ENCODE peak calls at places on chromosomes 7 and 10, in six cellular contexts. X is GM19239, B is HEK293T, M is neuronal stem cell, Z is neural crest cell, E is NCI-H82. U is an unnamed sample.

GRCh38 chr10:5832946-5833345 is 19.7 kb upstream of the GDI2 start:
- DNase-seq in E (no peak), X (no peak), M (no peak), B (no peak), Z (no peak), U (no peak)

GRCh38 chr10:91220194-91220953 is at the start of gene PCGF5:
- DNase-seq in B (peak), E (peak), Z (peak), X (peak), M (peak), U (peak)

GRCh38 chr10:119724630-119725549 is 960 bp upstream of the INPP5F start:
- DNase-seq in X (peak), B (peak), Z (no peak), E (peak), M (peak), U (peak)

GRCh38 chr7:73622909-73623797 is 1.2 kb downstream of the MLXIPL start:
- DNase-seq in Z (no peak), M (no peak), E (no peak), B (no peak), X (no peak), U (peak)

GRCh38 chr10:29702288-29703164 is 67.8 kb upstream of the SVIL start:
- DNase-seq in E (peak), Z (no peak), B (no peak), X (no peak), M (no peak), U (no peak)

GRCh38 chr10:69715156-69715898 is 85.3 kb downstream of the FAM241B start:
- DNase-seq in B (no peak), E (no peak), Z (no peak), M (no peak), X (no peak), U (no peak)

GRCh38 chr10:30199376-30200018 is 140.1 kb upstream of the JCAD start:
- DNase-seq in M (no peak), E (no peak), X (no peak), B (no peak), Z (peak), U (no peak)

GRCh38 chr7:154649434-154649833 is 353.5 kb downstream of the PAXIP1 start:
- DNase-seq in Z (no peak), B (no peak), M (no peak), X (no peak), E (no peak), U (no peak)

GRCh38 chr10:49083256-49083655 is 32.1 kb downstream of the VSTM4 start:
- DNase-seq in B (no peak), E (no peak), M (no peak), Z (no peak), X (no peak), U (no peak)

GRCh38 chr10:102431452-102432124 is 786 bp downstream of the CUEDC2 start:
- DNase-seq in X (no peak), B (no peak), M (no peak), Z (no peak), E (peak), U (peak)

U was measured in GM03348.